ENCODE peak calls at places on chromosomes 12 and 14, in nine cellular contexts. Z is AG09309, W is astrocyte of the spinal cord, C is astrocyte of the cerebellum, U is uterus, N is cardiac muscle cell, V is lower lobe of right lung, D is tibial artery, Y is hepatocyte. G is an unnamed sample.

GRCh38 chr12:4947297-4947696 is 37.6 kb downstream of the KCNA1 start:
- DNase-seq in Z (no peak), W (no peak), C (no peak), U (no peak), N (no peak), V (no peak), D (no peak), Y (no peak), G (no peak)

GRCh38 chr14:70888681-70889175 is 18.5 kb upstream of the PCNX1 start:
- DNase-seq in Z (peak), W (peak), C (no peak), U (no peak), N (peak), V (no peak), D (no peak), Y (no peak), G (no peak)

GRCh38 chr12:89454080-89454848 is 70.3 kb downstream of the GALNT4 start:
- DNase-seq in Z (no peak), W (no peak), C (no peak), U (no peak), N (peak), V (no peak), D (no peak), Y (no peak), G (no peak)

GRCh38 chr12:12156116-12156515 is 85.4 kb downstream of the BCL2L14 start:
- DNase-seq in Z (no peak), W (no peak), C (no peak), U (no peak), N (no peak), V (no peak), D (no peak), Y (no peak), G (no peak)

GRCh38 chr12:107480836-107481608 is 204.6 kb upstream of the PWP1 start:
- DNase-seq in Z (no peak), W (no peak), C (no peak), U (no peak), N (no peak), V (no peak), D (no peak), Y (no peak), G (no peak)

GRCh38 chr12:106141003-106141402 is 2.2 kb upstream of the NUAK1 start:
- DNase-seq in Z (no peak), W (no peak), C (no peak), U (no peak), N (no peak), V (no peak), D (no peak), Y (no peak), G (no peak)

GRCh38 chr12:47080725-47081502 is 1.2 kb upstream of the AMIGO2 start:
- DNase-seq in Z (no peak), W (peak), C (no peak), U (peak), N (peak), V (peak), D (peak), Y (peak), G (no peak)

GRCh38 chr14:105107351-105107750 is 42.1 kb upstream of the GPR132 start:
- DNase-seq in Z (no peak), W (no peak), C (no peak), U (no peak), N (no peak), V (no peak), D (peak), Y (no peak), G (no peak)

GRCh38 chr12:31236998-31237637 is 88.8 kb downstream of the SINHCAF start:
- DNase-seq in Z (no peak), W (no peak), C (no peak), U (no peak), N (no peak), V (peak), D (no peak), Y (no peak), G (no peak)

GRCh38 chr14:34055545-34055944 is 104.7 kb upstream of the EGLN3 start:
- DNase-seq in Z (no peak), W (no peak), C (no peak), U (no peak), N (no peak), V (no peak), D (no peak), Y (no peak), G (no peak)

GRCh38 chr12:64666054-64666914 is 56.0 kb downstream of the RASSF3 start:
- DNase-seq in Z (no peak), W (peak), C (no peak), U (no peak), N (peak), V (no peak), D (no peak), Y (no peak), G (no peak)

GRCh38 chr12:87127272-87127671 is 871.1 kb upstream of the MGAT4C start:
- DNase-seq in Z (no peak), W (peak), C (no peak), U (no peak), N (peak), V (no peak), D (no peak), Y (no peak), G (no peak)

GRCh38 chr12:65074932-65075331 is 46.2 kb downstream of the WIF1 start:
- DNase-seq in Z (no peak), W (no peak), C (no peak), U (no peak), N (no peak), V (no peak), D (no peak), Y (no peak), G (no peak)

GRCh38 chr14:23430733-23431105 is 4.7 kb downstream of the MYH7 start:
- DNase-seq in Z (no peak), W (no peak), C (no peak), U (no peak), N (peak), V (no peak), D (no peak), Y (peak), G (peak)

GRCh38 chr12:14960548-14961465 is 594 bp downstream of the ARHGDIB start:
- DNase-seq in Z (no peak), W (peak), C (no peak), U (no peak), N (peak), V (no peak), D (no peak), Y (no peak), G (no peak)

GRCh38 chr12:69685810-69686209 is 13.3 kb downstream of the BEST3 start:
- DNase-seq in Z (no peak), W (peak), C (peak), U (no peak), N (peak), V (no peak), D (no peak), Y (no peak), G (no peak)

GRCh38 chr14:52738409-52738808 is 8.4 kb downstream of the STYX start:
- DNase-seq in Z (no peak), W (no peak), C (no peak), U (no peak), N (no peak), V (no peak), D (no peak), Y (no peak), G (no peak)

GRCh38 chr14:52740751-52741150 is 10.8 kb downstream of the STYX start:
- DNase-seq in Z (no peak), W (no peak), C (no peak), U (no peak), N (no peak), V (no peak), D (no peak), Y (no peak), G (no peak)

GRCh38 chr14:52730708-52731111 is 744 bp downstream of the STYX start:
- DNase-seq in Z (no peak), W (peak), C (no peak), U (no peak), N (peak), V (no peak), D (no peak), Y (no peak), G (no peak)

GRCh38 chr14:52733824-52734223 is 3.9 kb downstream of the STYX start:
- DNase-seq in Z (no peak), W (no peak), C (no peak), U (no peak), N (no peak), V (no peak), D (no peak), Y (no peak), G (no peak)

DNA sequence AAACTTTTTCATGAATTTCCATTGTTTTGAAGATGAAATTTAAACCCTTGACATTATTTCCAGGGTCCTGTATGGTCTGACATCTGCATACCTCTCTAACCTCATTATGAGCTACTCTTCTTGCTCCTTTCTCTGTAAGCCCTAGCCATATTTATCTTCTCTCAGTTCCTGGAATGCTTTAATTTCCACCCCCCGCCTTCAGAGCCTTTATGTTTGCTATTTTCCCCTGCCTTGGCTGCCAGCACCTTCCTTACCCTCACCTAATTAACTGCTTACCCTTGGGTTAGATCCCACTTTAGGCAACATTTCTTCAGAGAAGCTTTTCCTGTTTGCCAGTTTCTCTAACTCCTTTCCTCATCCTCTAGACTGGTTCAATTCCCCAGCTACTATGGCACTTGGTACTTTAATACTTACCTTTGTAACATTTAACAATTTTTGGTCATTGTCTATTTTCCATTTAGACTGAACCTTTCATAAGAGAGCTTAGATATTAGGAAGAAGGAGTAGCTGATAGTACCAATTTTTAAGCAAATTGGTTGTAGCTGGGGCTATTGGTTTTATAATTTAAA is 6.0 kb downstream of the STYX start:
- DNase-seq in Z (no peak), W (peak), C (no peak), U (no peak), N (no peak), V (no peak), D (no peak), Y (no peak), G (no peak)
- TF ChIP-seq CTCF in Z (no peak), W (no peak), C (no peak), U (no peak), N (no peak), V (no peak), D (no peak), Y (no peak), G (no peak)

GRCh38 chr14:51653855-51654548 is 2.3 kb downstream of the FRMD6 start:
- DNase-seq in Z (no peak), W (peak), C (no peak), U (no peak), N (no peak), V (no peak), D (no peak), Y (no peak), G (no peak)
- H3K4me3 ChIP-seq in Z (peak), W (peak), C (peak), U (peak), N (peak), V (peak), D (peak), Y (peak), G (peak)

DNA sequence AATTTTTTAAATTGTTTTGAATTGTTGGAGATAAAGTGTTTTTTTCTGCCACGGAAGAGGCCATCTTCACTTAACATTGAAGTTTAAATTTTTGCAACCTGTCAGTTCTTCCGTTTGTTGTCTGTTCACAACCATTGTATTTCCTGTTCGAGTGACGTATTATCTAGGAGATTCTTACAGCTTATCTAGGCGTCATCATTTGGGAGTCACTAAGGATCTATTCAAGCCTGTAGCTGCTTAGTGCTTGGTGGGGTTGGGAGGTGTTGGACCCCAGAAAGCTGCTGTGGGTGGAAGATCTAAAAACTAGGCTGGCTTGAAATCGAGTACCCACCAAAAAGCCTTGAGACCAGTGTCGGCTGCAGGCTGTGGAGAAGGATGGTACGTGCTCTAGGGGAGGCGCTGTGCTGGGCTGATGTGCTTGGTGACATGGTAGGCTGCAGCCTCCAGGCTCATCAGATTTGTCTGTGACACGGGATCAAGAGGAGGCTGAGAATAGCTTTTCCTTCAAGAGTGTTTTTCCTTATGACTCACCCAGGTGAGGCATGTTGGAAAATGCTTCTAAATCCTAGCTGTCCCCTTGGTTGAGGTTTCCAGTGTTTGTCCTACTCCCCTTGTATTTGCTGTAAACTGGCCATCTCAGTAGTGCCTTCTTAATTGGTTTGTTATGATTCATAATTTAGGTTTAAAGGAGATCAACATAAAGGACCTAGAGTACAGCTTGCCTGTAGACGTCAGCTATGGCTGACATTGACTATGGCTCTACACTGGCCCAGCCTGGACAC is 57.8 kb downstream of the ATG14 start:
- DNase-seq in Z (no peak), W (no peak), C (no peak), U (no peak), N (no peak), V (no peak), D (no peak), Y (no peak), G (no peak)
- TF ChIP-seq CTCF in Z (no peak), W (no peak), C (no peak), U (no peak), N (no peak), V (no peak), D (no peak), Y (no peak), G (no peak)

GRCh38 chr12:17370621-17371020 is 719.4 kb downstream of the RERGL start:
- DNase-seq in Z (no peak), W (no peak), C (no peak), U (no peak), N (no peak), V (no peak), D (no peak), Y (no peak), G (no peak)

GRCh38 chr12:17369556-17369955 is 720.4 kb downstream of the RERGL start:
- DNase-seq in Z (no peak), W (no peak), C (no peak), U (no peak), N (no peak), V (no peak), D (no peak), Y (no peak), G (no peak)

GRCh38 chr12:17372508-17372907 is 717.5 kb downstream of the RERGL start:
- DNase-seq in Z (no peak), W (no peak), C (no peak), U (no peak), N (no peak), V (no peak), D (no peak), Y (no peak), G (no peak)

GRCh38 chr12:17371491-17372290 is 718.3 kb downstream of the RERGL start:
- DNase-seq in Z (no peak), W (no peak), C (no peak), U (no peak), N (no peak), V (no peak), D (no peak), Y (no peak), G (no peak)
- H3K4me3 ChIP-seq in Z (no peak), W (no peak), C (no peak), U (no peak), N (no peak), V (no peak), D (no peak), Y (no peak), G (no peak)

DNA sequence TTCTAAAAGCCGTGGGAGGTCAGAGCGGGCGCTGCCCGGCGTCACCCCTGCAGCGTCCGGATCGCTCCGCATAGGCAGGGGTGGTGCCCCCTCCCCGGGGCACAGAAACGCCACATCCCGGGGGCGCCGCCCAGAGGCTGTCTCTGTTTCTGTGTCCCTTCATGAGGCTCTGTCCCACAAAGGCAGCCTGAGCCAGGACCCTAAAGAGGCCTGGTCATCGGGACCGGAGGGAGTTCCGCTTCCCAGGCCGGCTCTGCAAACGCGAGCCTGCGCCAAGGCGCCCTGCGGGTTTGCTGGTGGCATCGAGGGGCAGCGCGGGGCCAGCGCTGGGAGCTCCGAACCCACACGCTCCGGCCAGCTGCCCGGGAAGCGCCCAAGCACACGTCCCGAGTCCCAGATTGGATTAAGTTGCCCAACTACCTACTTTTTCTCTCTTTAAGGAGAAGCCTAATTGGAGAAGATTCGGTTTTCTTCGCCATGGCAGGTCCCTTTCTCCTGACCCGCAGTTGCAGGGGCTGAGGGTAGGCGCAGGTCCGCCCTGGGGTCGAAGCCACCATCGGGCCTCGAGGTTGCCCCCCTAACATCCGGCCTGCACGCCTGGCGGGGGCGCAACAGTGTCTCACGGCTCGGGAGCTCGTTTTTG is 421.7 kb downstream of the VRK1 start:
- DNase-seq in Z (no peak), W (peak), C (no peak), U (no peak), N (no peak), V (no peak), D (no peak), Y (peak), G (no peak)
- TF ChIP-seq CTCF in Z (no peak), W (no peak), C (peak), U (no peak), N (no peak), V (no peak), D (no peak), Y (peak), G (no peak)

GRCh38 chr12:85280984-85281946 is 1.2 kb downstream of the ALX1 start:
- DNase-seq in Z (no peak), W (peak), C (no peak), U (no peak), N (no peak), V (no peak), D (no peak), Y (no peak), G (no peak)

GRCh38 chr12:85277900-85278597 is 2.0 kb upstream of the ALX1 start:
- DNase-seq in Z (no peak), W (peak), C (no peak), U (no peak), N (no peak), V (peak), D (no peak), Y (no peak), G (no peak)

GRCh38 chr12:85278598-85279448 is 1.2 kb upstream of the ALX1 start:
- DNase-seq in Z (no peak), W (peak), C (no peak), U (no peak), N (no peak), V (peak), D (no peak), Y (no peak), G (no peak)

GRCh38 chr12:85280138-85280983 is at the start of gene ALX1:
- DNase-seq in Z (no peak), W (peak), C (no peak), U (peak), N (peak), V (peak), D (peak), Y (peak), G (peak)

GRCh38 chr12:85279449-85280137 is 427 bp upstream of the ALX1 start:
- DNase-seq in Z (no peak), W (peak), C (no peak), U (peak), N (no peak), V (peak), D (no peak), Y (peak), G (no peak)
- H3K4me3 ChIP-seq in Z (peak), W (peak), C (peak), U (peak), N (peak), V (peak), D (peak), Y (peak), G (peak)

DNA sequence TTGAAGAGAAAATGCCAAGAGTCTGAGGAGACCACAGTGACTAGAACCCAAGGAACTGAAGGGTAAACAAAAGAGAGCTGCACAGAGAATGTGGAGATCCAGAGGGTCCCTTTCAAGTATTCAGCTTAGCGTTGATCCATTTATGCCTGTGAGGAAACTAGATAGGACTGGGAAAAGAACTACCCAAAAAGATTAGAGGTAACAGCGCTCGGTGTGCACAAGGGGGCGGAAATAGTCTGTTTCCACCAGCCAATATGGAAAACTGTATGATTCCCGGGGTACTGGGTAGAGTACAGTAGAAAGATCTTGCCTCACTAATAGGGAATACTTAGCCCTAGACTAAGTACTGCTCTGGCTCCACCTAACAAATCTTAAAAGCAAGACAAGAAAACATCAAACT is 135.5 kb downstream of the DPF3 start:
- DNase-seq in Z (no peak), W (no peak), C (no peak), U (no peak), N (no peak), V (no peak), D (no peak), Y (no peak), G (no peak)
- TF ChIP-seq CTCF in Z (no peak), W (no peak), C (no peak), U (no peak), N (no peak), V (no peak), D (no peak), Y (no peak), G (no peak)